ENCODE peak calls at places on chromosomes 6 and 20, in ten cellular contexts. One of them, this sample, is unnamed. For H3K9me2, the result is how much of the 10 kb centered on the place peaks cover.

GRCh38 chr6:52261229-52261628 is 16.9 kb upstream of the IL17F start:
- DNase-seq in HCT116: no peak
- DNase-seq in SK-N-SH: no peak
- DNase-seq in GM23338: no peak
- DNase-seq in PC-9: no peak
- DNase-seq in PC-3: peak
- DNase-seq in GM23248: peak
- DNase-seq in hepatocyte: peak
- DNase-seq in MM.1S: no peak
- DNase-seq in OCI-LY7: no peak
- DNase-seq in this sample: no peak

GRCh38 chr6:163438940-163439335 is 24.4 kb downstream of the QKI start:
- DNase-seq in HCT116: no peak
- DNase-seq in hepatocyte: peak
- DNase-seq in PC-9: no peak
- DNase-seq in MM.1S: peak
- DNase-seq in GM23338: no peak
- DNase-seq in GM23248: peak
- DNase-seq in PC-3: no peak
- DNase-seq in SK-N-SH: peak
- DNase-seq in OCI-LY7: no peak
- DNase-seq in this sample: no peak

GRCh38 chr6:28648035-28648877 is 122.6 kb downstream of the GPX5 start:
- DNase-seq in OCI-LY7: peak
- DNase-seq in PC-3: peak
- DNase-seq in hepatocyte: peak
- DNase-seq in MM.1S: peak
- DNase-seq in PC-9: peak
- DNase-seq in HCT116: peak
- DNase-seq in SK-N-SH: peak
- DNase-seq in GM23248: peak
- DNase-seq in GM23338: peak
- DNase-seq in this sample: peak

GRCh38 chr20:26295006-26295405 is 598.4 kb upstream of the ZNF337 start:
- DNase-seq in GM23338: no peak
- DNase-seq in GM23248: no peak
- DNase-seq in hepatocyte: no peak
- DNase-seq in PC-9: no peak
- DNase-seq in HCT116: no peak
- DNase-seq in SK-N-SH: no peak
- DNase-seq in OCI-LY7: no peak
- DNase-seq in PC-3: no peak
- DNase-seq in MM.1S: no peak
- DNase-seq in this sample: no peak

GRCh38 chr20:51412991-51413471 is 129.5 kb downstream of the NFATC2 start:
- DNase-seq in OCI-LY7: no peak
- DNase-seq in GM23338: no peak
- DNase-seq in GM23248: peak
- DNase-seq in PC-9: no peak
- DNase-seq in hepatocyte: peak
- DNase-seq in PC-3: no peak
- DNase-seq in SK-N-SH: peak
- DNase-seq in HCT116: no peak
- DNase-seq in MM.1S: no peak
- DNase-seq in this sample: no peak

GRCh38 chr20:61998343-61999121 is 67.1 kb downstream of the TAF4 start:
- DNase-seq in HCT116: no peak
- DNase-seq in MM.1S: no peak
- DNase-seq in SK-N-SH: no peak
- DNase-seq in PC-9: no peak
- DNase-seq in GM23248: no peak
- DNase-seq in GM23338: no peak
- DNase-seq in OCI-LY7: no peak
- DNase-seq in PC-3: no peak
- DNase-seq in hepatocyte: no peak
- DNase-seq in this sample: no peak

GRCh38 chr20:47217482-47218446 is 138.7 kb downstream of the ZMYND8 start:
- DNase-seq in MM.1S: no peak
- DNase-seq in HCT116: no peak
- DNase-seq in hepatocyte: no peak
- DNase-seq in PC-3: no peak
- DNase-seq in GM23338: no peak
- DNase-seq in GM23248: no peak
- DNase-seq in PC-9: no peak
- DNase-seq in SK-N-SH: no peak
- DNase-seq in OCI-LY7: no peak
- DNase-seq in this sample: no peak

GRCh38 chr6:28695671-28696537 is 170.2 kb downstream of the GPX5 start:
- DNase-seq in hepatocyte: no peak
- DNase-seq in HCT116: no peak
- DNase-seq in SK-N-SH: no peak
- DNase-seq in GM23338: peak
- DNase-seq in MM.1S: no peak
- DNase-seq in PC-9: no peak
- DNase-seq in OCI-LY7: no peak
- DNase-seq in GM23248: peak
- DNase-seq in PC-3: no peak
- DNase-seq in this sample: no peak

GRCh38 chr6:151351731-151352130 is 39.6 kb downstream of the ZBTB2 start:
- DNase-seq in SK-N-SH: no peak
- DNase-seq in PC-9: no peak
- DNase-seq in GM23338: no peak
- DNase-seq in OCI-LY7: no peak
- DNase-seq in GM23248: no peak
- DNase-seq in hepatocyte: no peak
- DNase-seq in PC-3: no peak
- DNase-seq in MM.1S: no peak
- DNase-seq in HCT116: no peak
- DNase-seq in this sample: no peak

GRCh38 chr20:10218536-10219451 is at the start of gene SNAP25:
- DNase-seq in SK-N-SH: peak
- DNase-seq in GM23338: peak
- DNase-seq in GM23248: peak
- DNase-seq in hepatocyte: peak
- DNase-seq in PC-9: no peak
- DNase-seq in MM.1S: no peak
- DNase-seq in OCI-LY7: no peak
- DNase-seq in PC-3: peak
- DNase-seq in HCT116: peak
- DNase-seq in this sample: no peak

GRCh38 chr6:5937936-5938706 is 68.6 kb downstream of the NRN1 start:
- DNase-seq in MM.1S: no peak
- DNase-seq in OCI-LY7: no peak
- DNase-seq in GM23248: no peak
- DNase-seq in PC-9: no peak
- DNase-seq in GM23338: peak
- DNase-seq in SK-N-SH: no peak
- DNase-seq in hepatocyte: no peak
- DNase-seq in PC-3: no peak
- DNase-seq in HCT116: no peak
- DNase-seq in this sample: no peak

GRCh38 chr20:36541227-36542018 is at the start of gene MYL9:
- DNase-seq in PC-9: peak
- DNase-seq in GM23338: peak
- DNase-seq in HCT116: no peak
- DNase-seq in GM23248: peak
- DNase-seq in OCI-LY7: no peak
- DNase-seq in hepatocyte: peak
- DNase-seq in SK-N-SH: no peak
- DNase-seq in PC-3: peak
- DNase-seq in MM.1S: no peak
- DNase-seq in this sample: no peak

GRCh38 chr6:116443105-116443504 is 18.1 kb upstream of the CALHM6 start:
- DNase-seq in SK-N-SH: no peak
- DNase-seq in PC-3: no peak
- DNase-seq in MM.1S: no peak
- DNase-seq in HCT116: no peak
- DNase-seq in PC-9: no peak
- DNase-seq in OCI-LY7: no peak
- DNase-seq in hepatocyte: no peak
- DNase-seq in GM23338: no peak
- DNase-seq in GM23248: peak
- DNase-seq in this sample: no peak

GRCh38 chr6:116444991-116445566 is 16.1 kb upstream of the CALHM6 start:
- DNase-seq in PC-9: no peak
- DNase-seq in OCI-LY7: no peak
- DNase-seq in GM23338: no peak
- DNase-seq in hepatocyte: no peak
- DNase-seq in SK-N-SH: no peak
- DNase-seq in GM23248: no peak
- DNase-seq in MM.1S: peak
- DNase-seq in HCT116: no peak
- DNase-seq in PC-3: no peak
- DNase-seq in this sample: no peak

GRCh38 chr6:116446399-116446798 is 14.8 kb upstream of the CALHM6 start:
- DNase-seq in GM23338: no peak
- DNase-seq in PC-3: peak
- DNase-seq in MM.1S: peak
- DNase-seq in PC-9: no peak
- DNase-seq in OCI-LY7: no peak
- DNase-seq in HCT116: no peak
- DNase-seq in GM23248: peak
- DNase-seq in hepatocyte: no peak
- DNase-seq in SK-N-SH: no peak
- DNase-seq in this sample: no peak

GRCh38 chr6:116444575-116444974 is 16.6 kb upstream of the CALHM6 start:
- DNase-seq in MM.1S: no peak
- DNase-seq in HCT116: no peak
- DNase-seq in GM23248: no peak
- DNase-seq in hepatocyte: no peak
- DNase-seq in PC-3: no peak
- DNase-seq in OCI-LY7: no peak
- DNase-seq in GM23338: no peak
- DNase-seq in PC-9: no peak
- DNase-seq in SK-N-SH: no peak
- DNase-seq in this sample: no peak

GRCh38 chr6:116444092-116444491 is 17.1 kb upstream of the CALHM6 start:
- DNase-seq in SK-N-SH: peak
- DNase-seq in PC-3: peak
- DNase-seq in PC-9: no peak
- DNase-seq in hepatocyte: peak
- DNase-seq in GM23248: peak
- DNase-seq in MM.1S: peak
- DNase-seq in GM23338: peak
- DNase-seq in OCI-LY7: peak
- DNase-seq in HCT116: peak
- DNase-seq in this sample: peak
- H3K9me2 ChIP-seq in SK-N-SH: under half
- H3K9me2 ChIP-seq in PC-3: under half
- H3K9me2 ChIP-seq in PC-9: under half
- H3K9me2 ChIP-seq in hepatocyte: under half
- H3K9me2 ChIP-seq in GM23248: under half
- H3K9me2 ChIP-seq in MM.1S: under half
- H3K9me2 ChIP-seq in GM23338: under half
- H3K9me2 ChIP-seq in OCI-LY7: under half
- H3K9me2 ChIP-seq in HCT116: under half
- H3K9me2 ChIP-seq in this sample: under half

DNA sequence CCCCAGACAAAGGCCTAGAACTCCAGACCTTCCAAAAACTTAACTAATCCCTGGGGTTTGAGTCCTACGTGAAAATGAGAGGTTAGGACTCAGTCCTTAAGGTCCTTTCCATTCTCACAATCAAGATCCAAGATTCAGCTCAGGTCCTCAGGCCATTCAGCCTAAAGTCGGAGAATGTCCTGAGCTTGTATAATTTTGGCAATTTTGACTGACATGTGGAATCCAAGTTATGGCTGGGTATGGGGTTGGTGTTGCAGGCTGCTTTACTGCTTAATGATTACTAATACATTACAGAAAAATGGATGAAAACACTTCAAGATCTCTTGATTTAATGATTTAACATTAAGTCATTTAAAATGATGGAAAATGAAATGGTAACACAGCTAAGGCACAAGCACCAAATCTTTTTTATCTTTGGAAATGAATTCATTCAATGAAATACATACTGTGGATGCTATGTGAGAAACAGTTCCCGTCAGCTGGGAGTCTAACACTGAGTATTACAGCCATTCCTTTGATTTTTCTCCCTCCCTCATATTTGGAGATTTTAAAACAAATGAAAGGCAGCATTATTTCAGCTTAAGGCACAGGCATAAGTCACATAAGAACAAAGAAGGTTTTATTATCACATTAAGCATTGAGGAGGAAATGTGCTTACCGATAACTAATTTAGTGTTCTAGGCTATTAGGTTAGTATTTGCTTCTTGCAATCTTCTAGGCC is 1.3 kb downstream of the ARHGAP18 start:
- DNase-seq in HCT116: no peak
- DNase-seq in hepatocyte: no peak
- DNase-seq in PC-3: no peak
- DNase-seq in GM23248: peak
- DNase-seq in SK-N-SH: no peak
- DNase-seq in GM23338: no peak
- DNase-seq in OCI-LY7: no peak
- DNase-seq in PC-9: no peak
- DNase-seq in MM.1S: no peak
- DNase-seq in this sample: no peak
- H3K9me2 ChIP-seq in HCT116: under half
- H3K9me2 ChIP-seq in hepatocyte: under half
- H3K9me2 ChIP-seq in PC-3: under half
- H3K9me2 ChIP-seq in GM23248: under half
- H3K9me2 ChIP-seq in SK-N-SH: under half
- H3K9me2 ChIP-seq in GM23338: under half
- H3K9me2 ChIP-seq in OCI-LY7: under half
- H3K9me2 ChIP-seq in PC-9: under half
- H3K9me2 ChIP-seq in MM.1S: under half
- H3K9me2 ChIP-seq in this sample: under half

GRCh38 chr6:30782425-30783014 is 38.2 kb upstream of the IER3 start:
- DNase-seq in MM.1S: no peak
- DNase-seq in GM23338: no peak
- DNase-seq in SK-N-SH: no peak
- DNase-seq in OCI-LY7: no peak
- DNase-seq in GM23248: peak
- DNase-seq in PC-9: no peak
- DNase-seq in HCT116: peak
- DNase-seq in hepatocyte: no peak
- DNase-seq in PC-3: peak
- DNase-seq in this sample: no peak
- H3K9me2 ChIP-seq in MM.1S: under half
- H3K9me2 ChIP-seq in GM23338: under half
- H3K9me2 ChIP-seq in SK-N-SH: under half
- H3K9me2 ChIP-seq in OCI-LY7: under half
- H3K9me2 ChIP-seq in GM23248: under half
- H3K9me2 ChIP-seq in PC-9: under half
- H3K9me2 ChIP-seq in HCT116: under half
- H3K9me2 ChIP-seq in hepatocyte: under half
- H3K9me2 ChIP-seq in PC-3: under half
- H3K9me2 ChIP-seq in this sample: under half

GRCh38 chr6:115896538-115897129 is 164.1 kb downstream of the FRK start:
- DNase-seq in HCT116: peak
- DNase-seq in GM23338: peak
- DNase-seq in OCI-LY7: peak
- DNase-seq in GM23248: peak
- DNase-seq in SK-N-SH: peak
- DNase-seq in hepatocyte: peak
- DNase-seq in MM.1S: peak
- DNase-seq in PC-3: peak
- DNase-seq in PC-9: no peak
- DNase-seq in this sample: peak
- H3K9me2 ChIP-seq in HCT116: under half
- H3K9me2 ChIP-seq in GM23338: under half
- H3K9me2 ChIP-seq in OCI-LY7: under half
- H3K9me2 ChIP-seq in GM23248: under half
- H3K9me2 ChIP-seq in SK-N-SH: under half
- H3K9me2 ChIP-seq in hepatocyte: under half
- H3K9me2 ChIP-seq in MM.1S: under half
- H3K9me2 ChIP-seq in PC-3: under half
- H3K9me2 ChIP-seq in PC-9: under half
- H3K9me2 ChIP-seq in this sample: under half